ENCODE peak calls at places on chromosome 7, in five cellular contexts. U is A549, F is H9, I is IMR-90, Q is BJ. R is an unnamed sample.

GRCh38 chr7:64876792-64877713 is 26.0 kb upstream of the ZNF273 start:
- DNase-seq in I (no peak), U (no peak), Q (no peak), F (peak; percentile 27), R (peak; percentile 79)

GRCh38 chr7:9307131-9307530 is 873.7 kb downstream of the NXPH1 start:
- DNase-seq in U (no peak), I (no peak), F (no peak), Q (no peak), R (no peak)

GRCh38 chr7:32378991-32379390 is 111.2 kb downstream of the LSM5 start:
- DNase-seq in F (no peak), Q (no peak), I (no peak), U (no peak), R (no peak)

GRCh38 chr7:12715372-12716133 is 28.1 kb downstream of the ARL4A start:
- DNase-seq in U (peak; percentile 98), F (peak; percentile 76), I (peak; percentile 95), Q (peak; percentile 63), R (peak; percentile 73)

GRCh38 chr7:44449531-44449930 is 40.9 kb downstream of the NUDCD3 start:
- DNase-seq in U (no peak), Q (peak; percentile 8), F (no peak), I (peak; percentile 70), R (no peak)

GRCh38 chr7:50644114-50644513 is 78.9 kb upstream of the DDC start:
- DNase-seq in Q (no peak), U (no peak), I (no peak), F (no peak), R (no peak)

GRCh38 chr7:195830-196128 is 3.4 kb downstream of the FAM20C start:
- DNase-seq in U (no peak), I (no peak), Q (no peak), F (no peak), R (no peak)

GRCh38 chr7:9498303-9498702 is 1064.9 kb downstream of the NXPH1 start:
- DNase-seq in Q (no peak), F (no peak), U (no peak), I (no peak), R (no peak)

GRCh38 chr7:80480566-80480965 is 31.3 kb downstream of the GNAT3 start:
- DNase-seq in Q (no peak), U (no peak), I (peak; percentile 22), F (no peak), R (no peak)

GRCh38 chr7:117250801-117251200 is 72.1 kb downstream of the WNT2 start:
- DNase-seq in I (peak; percentile 86), F (no peak), U (no peak), Q (no peak), R (no peak)

GRCh38 chr7:83105063-83105462 is 57.6 kb downstream of the PCLO start:
- DNase-seq in U (no peak), F (no peak), Q (no peak), I (no peak), R (no peak)

GRCh38 chr7:132232394-132232793 is 343.9 kb downstream of the PLXNA4 start:
- DNase-seq in I (no peak), F (no peak), U (no peak), Q (no peak), R (no peak)

GRCh38 chr7:128938524-128939074 is 872 bp downstream of the IRF5 start:
- DNase-seq in F (no peak), Q (no peak), I (no peak), U (no peak), R (peak; percentile 30)

GRCh38 chr7:100122067-100122466 is 2.6 kb downstream of the CNPY4 start:
- DNase-seq in I (no peak), F (no peak), Q (no peak), U (no peak), R (no peak)

GRCh38 chr7:37759519-37759918 is 76.0 kb downstream of the GPR141 start:
- DNase-seq in Q (no peak), U (no peak), I (no peak), F (no peak), R (no peak)

GRCh38 chr7:73904219-73905136 is 43.5 kb downstream of the TMEM270 start:
- DNase-seq in Q (no peak), I (no peak), F (peak; percentile 20), U (no peak), R (no peak)

GRCh38 chr7:131196808-131197207 is 130.9 kb upstream of the MKLN1 start:
- DNase-seq in I (peak; percentile 49), U (no peak), F (no peak), Q (no peak), R (no peak)

GRCh38 chr7:105648561-105649401 is 67.5 kb upstream of the EFCAB10 start:
- DNase-seq in F (no peak), Q (no peak), U (peak; percentile 78), I (no peak), R (no peak)

GRCh38 chr7:100369105-100369504 is 4.2 kb upstream of the PILRA start:
- DNase-seq in F (no peak), U (no peak), I (no peak), Q (no peak), R (no peak)

GRCh38 chr7:80883188-80884025 is 35.4 kb downstream of the SEMA3C start:
- DNase-seq in Q (peak; percentile 100), I (peak; percentile 98), F (no peak), U (peak; percentile 96), R (no peak)

GRCh38 chr7:95316588-95316987 is 7.7 kb downstream of the PON1 start:
- DNase-seq in F (no peak), U (no peak), Q (no peak), I (no peak), R (no peak)

GRCh38 chr7:127476618-127477017 is 84.1 kb upstream of the ZNF800 start:
- DNase-seq in F (no peak), I (no peak), U (no peak), Q (no peak), R (no peak)

GRCh38 chr7:19958309-19958896 is 185.0 kb upstream of the TMEM196 start:
- DNase-seq in U (peak; percentile 93), Q (peak; percentile 81), F (no peak), I (peak; percentile 11), R (no peak)

DNA sequence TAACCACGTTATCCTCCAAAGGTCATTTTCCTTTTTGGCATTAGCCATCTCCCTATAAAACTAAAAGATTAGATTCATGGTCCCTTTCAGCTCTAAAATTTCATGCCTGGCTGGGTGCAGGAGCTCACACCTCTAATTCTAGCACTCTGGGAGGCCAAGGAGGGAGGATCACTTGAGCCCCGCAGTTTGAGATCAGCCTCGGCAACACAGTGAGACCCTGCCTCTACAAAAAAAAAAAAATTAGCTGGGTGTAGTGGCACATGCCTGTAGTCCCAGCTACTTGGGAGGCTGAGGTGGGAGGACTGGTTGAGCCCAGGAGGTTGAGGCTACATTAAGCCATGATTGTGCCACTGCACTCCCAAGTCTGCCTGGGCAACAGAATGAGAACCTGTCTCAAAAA is 57.0 kb downstream of the MALSU1 start:
- DNase-seq in F (no peak), Q (no peak), I (no peak), U (no peak), R (no peak)
- TF ChIP-seq CTCF in F (no peak), Q (no peak), I (no peak), U (no peak), R (no peak)

DNA sequence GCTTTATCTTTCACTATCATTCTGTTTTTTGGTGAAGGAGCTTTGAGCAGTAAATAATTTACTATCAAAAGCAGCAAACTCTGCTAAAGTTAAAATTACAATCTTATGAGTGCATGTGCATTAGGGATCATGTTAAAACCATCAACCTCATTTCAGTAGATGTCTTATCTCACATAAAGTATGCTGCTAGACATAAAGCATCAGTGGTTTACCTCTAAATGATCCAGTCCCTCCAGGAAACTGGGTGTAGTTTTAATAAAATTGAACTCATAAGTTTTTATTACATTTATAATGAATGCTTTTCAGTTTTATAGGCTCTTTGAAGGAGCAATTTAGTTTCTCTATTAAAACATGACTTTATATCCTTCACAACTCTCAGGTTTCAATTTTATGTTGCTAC is 108.7 kb downstream of the LRRN3 start:
- DNase-seq in U (no peak), F (no peak), I (peak; percentile 1), Q (peak; percentile 10), R (no peak)
- TF ChIP-seq CTCF in U (no peak), F (no peak), I (no peak), Q (no peak), R (no peak)

DNA sequence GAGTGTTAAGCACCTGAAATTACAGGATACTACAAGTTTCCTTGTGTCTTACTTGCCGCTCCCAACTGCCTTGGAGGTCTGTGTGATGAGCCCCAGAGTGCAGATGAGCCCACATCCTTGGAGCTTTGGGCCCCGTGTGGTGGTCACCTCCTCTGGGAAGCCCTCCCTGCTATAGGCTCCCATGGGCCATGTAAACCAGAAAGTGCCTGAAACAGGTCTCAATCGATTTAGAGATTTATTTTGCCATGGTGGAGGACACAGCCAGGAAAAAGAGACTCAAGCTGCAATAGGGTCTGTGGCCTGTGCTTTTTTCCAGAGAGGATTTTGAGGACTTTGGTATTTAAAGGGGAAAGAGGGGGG is 89.4 kb upstream of the KCTD7 start:
- DNase-seq in I (no peak), Q (no peak), U (no peak), F (no peak), R (no peak)
- TF ChIP-seq CTCF in I (no peak), Q (no peak), U (no peak), F (no peak), R (no peak)

GRCh38 chr7:102978280-102978679 is 65.5 kb downstream of the LRRC17 start:
- DNase-seq in I (peak; percentile 82), F (no peak), Q (no peak), U (peak; percentile 79), R (no peak)

GRCh38 chr7:102975854-102976253 is 63.1 kb downstream of the LRRC17 start:
- DNase-seq in I (no peak), U (no peak), Q (no peak), F (no peak), R (no peak)

GRCh38 chr7:102973096-102973802 is 60.4 kb downstream of the LRRC17 start:
- DNase-seq in Q (no peak), F (no peak), I (no peak), U (peak; percentile 36), R (no peak)

GRCh38 chr7:102976493-102976892 is 63.7 kb downstream of the LRRC17 start:
- DNase-seq in U (no peak), I (no peak), Q (no peak), F (no peak), R (no peak)

GRCh38 chr7:102974366-102975236 is 61.8 kb downstream of the LRRC17 start:
- DNase-seq in U (no peak), I (no peak), F (peak; percentile 41), Q (no peak), R (peak; percentile 14)
- TF ChIP-seq CTCF in U (no peak), I (no peak), F (peak; percentile 63), Q (no peak), R (peak; percentile 18)

GRCh38 chr7:136911362-136911761 is 42.9 kb downstream of the CHRM2 start:
- DNase-seq in F (peak; percentile 29), Q (peak; percentile 4), I (peak; percentile 65), U (peak; percentile 1), R (no peak)
- TF ChIP-seq CTCF in F (peak; percentile 33), Q (no peak), I (peak; percentile 12), U (no peak), R (no peak)

R was measured in activated CD8-positive, alpha-beta T cell treated with anti-CD3 and anti-CD28 coated beads for 36 hours.